ENCODE peak calls at places on chromosome 13, in five cellular contexts. N is SK-N-SH, F is K562, C is HepG2, O is GM12878. B is an unnamed sample.

GRCh38 chr13:108496364-108497215 is 132.8 kb upstream of the MYO16 start:
- DNase-seq in N (peak), F (peak), C (no peak), O (no peak), B (no peak)

GRCh38 chr13:30805603-30806011 is 70.3 kb downstream of the ALOX5AP start:
- DNase-seq in N (peak), F (no peak), C (peak), O (no peak), B (no peak)

GRCh38 chr13:27574661-27575060 is 45.7 kb downstream of the LNX2 start:
- DNase-seq in N (no peak), F (no peak), C (no peak), O (no peak), B (no peak)

GRCh38 chr13:112509190-112509589 is 78.8 kb downstream of the TUBGCP3 start:
- DNase-seq in N (no peak), F (no peak), C (no peak), O (no peak), B (no peak)

GRCh38 chr13:34675626-34676025 is 266.4 kb upstream of the NBEA start:
- DNase-seq in N (no peak), F (no peak), C (no peak), O (no peak), B (no peak)

GRCh38 chr13:97848886-97849285 is 104.6 kb upstream of the IPO5 start:
- DNase-seq in N (no peak), F (no peak), C (no peak), O (no peak), B (no peak)

GRCh38 chr13:67754016-67754415 is 523.9 kb upstream of the PCDH9 start:
- DNase-seq in N (no peak), F (no peak), C (no peak), O (no peak), B (no peak)

GRCh38 chr13:72970301-72970880 is 88.4 kb upstream of the KLF5 start:
- DNase-seq in N (no peak), F (no peak), C (no peak), O (no peak), B (no peak)

GRCh38 chr13:42266464-42266863 is 5.5 kb upstream of the AKAP11 start:
- DNase-seq in N (no peak), F (no peak), C (no peak), O (no peak), B (no peak)

GRCh38 chr13:114222461-114222968 is 12.2 kb upstream of the CDC16 start:
- DNase-seq in N (no peak), F (peak), C (peak), O (no peak), B (no peak)

GRCh38 chr13:87678353-87678752 is 7.2 kb downstream of the SLITRK5 start:
- DNase-seq in N (peak), F (no peak), C (no peak), O (no peak), B (no peak)

GRCh38 chr13:87675851-87676250 is 4.7 kb downstream of the SLITRK5 start:
- DNase-seq in N (peak), F (no peak), C (no peak), O (no peak), B (no peak)

GRCh38 chr13:87676254-87677042 is 5.3 kb downstream of the SLITRK5 start:
- DNase-seq in N (peak), F (no peak), C (no peak), O (no peak), B (no peak)

GRCh38 chr13:87677043-87677333 is 5.8 kb downstream of the SLITRK5 start:
- DNase-seq in N (no peak), F (no peak), C (no peak), O (no peak), B (no peak)

DNA sequence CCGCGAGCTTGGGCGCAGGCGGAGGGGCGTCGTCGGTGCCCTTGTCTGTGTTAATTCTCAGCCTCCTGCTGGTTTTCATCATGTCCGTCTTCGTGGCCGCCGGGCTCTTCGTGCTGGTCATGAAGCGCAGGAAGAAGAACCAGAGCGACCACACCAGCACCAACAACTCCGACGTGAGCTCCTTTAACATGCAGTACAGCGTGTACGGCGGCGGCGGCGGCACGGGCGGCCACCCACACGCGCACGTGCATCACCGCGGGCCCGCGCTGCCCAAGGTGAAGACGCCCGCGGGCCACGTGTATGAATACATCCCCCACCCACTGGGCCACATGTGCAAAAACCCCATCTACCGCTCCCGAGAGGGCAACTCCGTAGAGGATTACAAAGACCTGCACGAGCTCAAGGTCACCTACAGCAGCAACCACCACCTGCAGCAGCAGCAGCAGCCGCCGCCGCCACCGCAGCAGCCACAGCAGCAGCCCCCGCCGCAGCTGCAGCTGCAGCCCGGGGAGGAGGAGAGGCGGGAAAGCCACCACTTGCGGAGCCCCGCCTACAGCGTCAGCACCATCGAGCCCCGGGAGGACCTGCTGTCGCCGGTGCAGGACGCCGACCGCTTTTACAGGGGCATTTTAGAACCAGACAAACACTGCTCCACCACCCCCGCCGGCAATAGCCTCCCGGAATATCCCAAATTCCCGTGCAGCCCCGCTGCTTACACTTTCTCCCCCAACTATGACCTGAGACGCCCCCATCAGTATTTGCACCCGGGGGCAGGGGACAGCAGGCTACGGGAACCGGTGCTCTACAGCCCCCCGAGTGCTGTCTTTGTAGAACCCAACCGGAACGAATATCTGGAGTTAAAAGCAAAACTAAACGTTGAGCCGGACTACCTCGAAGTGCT is 6.4 kb downstream of the SLITRK5 start:
- DNase-seq in N (peak), F (no peak), C (peak), O (no peak), B (peak)
- TF ChIP-seq FOXM1 in N (no peak), F (no peak), C (no peak), O (no peak), B (no peak)

DNA sequence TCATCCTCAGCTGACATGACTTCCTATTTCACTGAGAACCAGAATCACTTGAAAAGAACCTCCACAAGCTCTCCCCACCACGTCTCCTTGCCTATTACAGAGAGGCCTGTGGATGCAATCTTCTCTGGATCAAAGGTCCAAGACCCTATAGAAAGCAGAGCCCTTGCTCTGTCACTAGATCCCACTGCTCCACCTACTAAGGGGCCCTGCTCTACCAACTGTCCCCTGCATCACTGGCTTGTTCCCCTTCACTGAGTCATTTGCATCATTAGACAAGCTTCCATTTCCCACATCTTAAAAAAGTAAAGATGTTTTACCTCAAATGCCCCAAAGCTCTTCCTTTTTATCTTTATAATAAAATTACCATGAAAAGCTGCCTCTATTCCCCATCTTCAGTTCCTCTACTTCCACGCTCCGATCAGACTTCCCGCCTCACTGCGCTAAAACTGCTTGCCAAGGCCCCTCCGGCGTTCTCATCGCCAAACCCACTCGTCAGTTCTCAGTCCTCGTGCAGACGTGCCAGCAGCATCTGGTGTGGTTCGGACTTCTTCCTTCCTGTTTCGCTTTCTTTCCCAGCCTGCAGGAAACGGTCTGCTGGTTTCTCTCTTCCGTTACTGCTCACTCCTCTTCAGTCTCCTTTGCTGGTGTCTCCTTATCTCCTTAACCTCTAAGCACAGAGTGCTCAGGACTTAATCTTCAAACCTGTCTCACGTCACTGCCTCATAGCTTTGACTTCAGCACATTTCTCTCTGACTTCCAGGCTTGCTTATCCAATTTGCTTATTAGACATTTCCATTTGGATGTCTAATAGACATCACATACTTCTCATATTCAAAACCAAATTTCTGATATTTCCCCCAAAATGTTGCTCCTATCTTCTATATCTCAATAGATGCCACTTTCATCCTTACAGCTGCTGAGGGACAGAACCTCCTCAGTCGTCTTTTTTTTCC is 40.5 kb downstream of the RCBTB2 start:
- DNase-seq in N (no peak), F (peak), C (no peak), O (peak), B (no peak)
- TF ChIP-seq FOXM1 in N (no peak), F (no peak), C (no peak), O (peak), B (no peak)

DNA sequence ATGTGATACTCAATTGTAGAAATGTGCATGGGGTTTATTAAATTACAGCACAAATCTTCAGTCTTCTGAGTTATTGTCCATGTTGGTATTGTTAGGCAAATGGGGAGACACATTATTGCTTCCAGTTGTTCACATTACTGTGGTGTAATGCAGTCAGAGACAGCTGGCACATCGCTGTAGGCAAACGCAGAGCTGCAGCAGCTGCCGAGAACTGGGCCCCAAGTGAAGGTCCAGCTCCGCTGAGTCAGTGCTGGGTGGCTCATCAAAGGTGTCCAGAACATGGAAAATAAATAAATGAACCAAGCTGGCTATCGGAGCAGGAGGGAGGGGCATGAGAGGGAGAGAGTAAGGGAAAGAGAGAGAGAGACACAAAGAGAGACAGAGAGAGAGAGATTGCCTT is 299.1 kb upstream of the OBI1 start:
- DNase-seq in N (no peak), F (no peak), C (no peak), O (no peak), B (no peak)
- TF ChIP-seq FOXM1 in N (no peak), F (no peak), C (no peak), O (no peak), B (no peak)

GRCh38 chr13:26062853-26063444 is 11.1 kb upstream of the SHISA2 start:
- DNase-seq in N (peak), F (peak), C (peak), O (no peak), B (peak)
- TF ChIP-seq FOXM1 in N (no peak), F (no peak), C (no peak), O (no peak), B (no peak)